ENCODE peak calls at places on chromosomes 12 and 14, in ten cellular contexts. T, R, K, L, F, W, Q, B, A and U are unnamed samples.

GRCh38 chr14:75258079-75258802 is 20.4 kb upstream of the FOS start:
- DNase-seq in T (no peak), R (peak), K (peak), L (no peak), F (no peak), W (peak), Q (peak), B (peak), A (peak), U (no peak)

GRCh38 chr14:100856056-100856950 is 30.4 kb downstream of the MEG3 start:
- DNase-seq in T (no peak), R (no peak), K (no peak), L (no peak), F (no peak), W (no peak), Q (no peak), B (no peak), A (no peak), U (no peak)

GRCh38 chr12:113244015-113244983 is 23.0 kb downstream of the TPCN1 start:
- DNase-seq in T (no peak), R (no peak), K (peak), L (no peak), F (no peak), W (peak), Q (peak), B (no peak), A (peak), U (no peak)

GRCh38 chr12:113924341-113924740 is 41.8 kb downstream of the RBM19 start:
- DNase-seq in T (no peak), R (no peak), K (no peak), L (no peak), F (no peak), W (no peak), Q (no peak), B (no peak), A (no peak), U (no peak)

GRCh38 chr12:127903146-127903545 is 363.8 kb upstream of the TMEM132C start:
- DNase-seq in T (no peak), R (peak), K (no peak), L (peak), F (peak), W (no peak), Q (no peak), B (no peak), A (no peak), U (no peak)

GRCh38 chr12:462936-463705 is 3.4 kb downstream of the B4GALNT3 start:
- DNase-seq in T (no peak), R (no peak), K (no peak), L (no peak), F (no peak), W (no peak), Q (no peak), B (no peak), A (peak), U (no peak)

GRCh38 chr12:93662961-93663728 is 14.0 kb upstream of the CRADD start:
- DNase-seq in T (no peak), R (no peak), K (no peak), L (no peak), F (no peak), W (peak), Q (no peak), B (peak), A (no peak), U (no peak)

GRCh38 chr12:55499810-55500252 is 7.7 kb downstream of the OR6C68 start:
- DNase-seq in T (no peak), R (no peak), K (no peak), L (peak), F (no peak), W (no peak), Q (no peak), B (no peak), A (no peak), U (peak)

GRCh38 chr14:103294091-103294490 is 39.9 kb upstream of the EIF5 start:
- DNase-seq in T (no peak), R (no peak), K (no peak), L (no peak), F (no peak), W (no peak), Q (no peak), B (no peak), A (no peak), U (no peak)

GRCh38 chr12:86931714-86932113 is 675.5 kb upstream of the MGAT4C start:
- DNase-seq in T (no peak), R (no peak), K (no peak), L (no peak), F (no peak), W (no peak), Q (no peak), B (no peak), A (no peak), U (no peak)

GRCh38 chr14:97178781-97179180 is 381.6 kb downstream of the VRK1 start:
- DNase-seq in T (no peak), R (no peak), K (no peak), L (no peak), F (no peak), W (no peak), Q (no peak), B (no peak), A (no peak), U (peak)

GRCh38 chr12:68321140-68321539 is 11.0 kb downstream of the MDM1 start:
- DNase-seq in T (no peak), R (no peak), K (no peak), L (no peak), F (no peak), W (no peak), Q (no peak), B (no peak), A (no peak), U (no peak)

GRCh38 chr12:124294686-124295315 is at the start of gene RFLNA:
- DNase-seq in T (no peak), R (no peak), K (no peak), L (peak), F (peak), W (no peak), Q (no peak), B (no peak), A (peak), U (no peak)

GRCh38 chr14:68880581-68881105 is 87.8 kb upstream of the ZFP36L1 start:
- DNase-seq in T (no peak), R (no peak), K (no peak), L (no peak), F (no peak), W (no peak), Q (no peak), B (no peak), A (no peak), U (no peak)

GRCh38 chr14:95815226-95815690 is 61.4 kb upstream of the TUNAR start:
- DNase-seq in T (no peak), R (no peak), K (no peak), L (peak), F (peak), W (no peak), Q (no peak), B (no peak), A (no peak), U (no peak)

GRCh38 chr14:36942522-36943245 is 229.7 kb downstream of the SLC25A21 start:
- DNase-seq in T (no peak), R (peak), K (no peak), L (no peak), F (no peak), W (no peak), Q (no peak), B (peak), A (no peak), U (no peak)

GRCh38 chr12:122834921-122835692 is at the start of gene HIP1R:
- DNase-seq in T (no peak), R (peak), K (peak), L (peak), F (peak), W (peak), Q (no peak), B (no peak), A (peak), U (peak)

GRCh38 chr12:53221203-53222076 is 10.6 kb downstream of the RARG start:
- DNase-seq in T (no peak), R (peak), K (peak), L (peak), F (peak), W (peak), Q (peak), B (peak), A (peak), U (no peak)

GRCh38 chr14:95387826-95388445 is 68.2 kb upstream of the CLMN start:
- DNase-seq in T (no peak), R (no peak), K (no peak), L (no peak), F (no peak), W (no peak), Q (no peak), B (no peak), A (no peak), U (no peak)

GRCh38 chr12:66960704-66961690 is 282.1 kb upstream of the GRIP1 start:
- DNase-seq in T (no peak), R (peak), K (no peak), L (no peak), F (peak), W (no peak), Q (no peak), B (no peak), A (no peak), U (no peak)

GRCh38 chr14:23008836-23009235 is 1.1 kb downstream of the C14orf93 start:
- DNase-seq in T (no peak), R (peak), K (no peak), L (no peak), F (no peak), W (no peak), Q (no peak), B (no peak), A (no peak), U (peak)

GRCh38 chr14:64848239-64848638 is 31.5 kb downstream of the SPTB start:
- DNase-seq in T (no peak), R (no peak), K (no peak), L (no peak), F (no peak), W (no peak), Q (no peak), B (no peak), A (no peak), U (no peak)

GRCh38 chr12:32603858-32604257 is 75.2 kb upstream of the DNM1L start:
- DNase-seq in T (no peak), R (peak), K (no peak), L (no peak), F (no peak), W (no peak), Q (no peak), B (peak), A (no peak), U (no peak)

GRCh38 chr12:51921017-51921725 is 13.9 kb downstream of the ACVRL1 start:
- DNase-seq in T (no peak), R (no peak), K (no peak), L (peak), F (peak), W (no peak), Q (no peak), B (no peak), A (no peak), U (no peak)

GRCh38 chr12:13000935-13001724 is 1.1 kb upstream of the HEBP1 start:
- DNase-seq in T (no peak), R (peak), K (peak), L (peak), F (peak), W (peak), Q (peak), B (peak), A (peak), U (no peak)

GRCh38 chr14:78593949-78594348 is 423.8 kb downstream of the NRXN3 start:
- DNase-seq in T (no peak), R (no peak), K (no peak), L (no peak), F (no peak), W (no peak), Q (no peak), B (no peak), A (no peak), U (no peak)

GRCh38 chr14:65478017-65478416 is 65.5 kb downstream of the FUT8 start:
- DNase-seq in T (no peak), R (no peak), K (no peak), L (no peak), F (no peak), W (no peak), Q (no peak), B (no peak), A (no peak), U (no peak)

GRCh38 chr14:94011795-94012194 is 14.3 kb upstream of the OTUB2 start:
- DNase-seq in T (no peak), R (peak), K (no peak), L (peak), F (no peak), W (no peak), Q (no peak), B (no peak), A (no peak), U (peak)

GRCh38 chr14:103393687-103394626 is 8.7 kb downstream of the MARK3 start:
- DNase-seq in T (no peak), R (peak), K (no peak), L (peak), F (peak), W (peak), Q (no peak), B (peak), A (no peak), U (peak)

GRCh38 chr14:38828183-38828877 is 274.7 kb downstream of the SEC23A start:
- DNase-seq in T (no peak), R (no peak), K (no peak), L (no peak), F (no peak), W (no peak), Q (no peak), B (no peak), A (no peak), U (peak)

GRCh38 chr12:86621957-86622356 is 365.8 kb upstream of the MGAT4C start:
- DNase-seq in T (no peak), R (no peak), K (no peak), L (no peak), F (no peak), W (no peak), Q (no peak), B (no peak), A (no peak), U (no peak)

GRCh38 chr12:64968989-64969819 is 144.8 kb downstream of the TBC1D30 start:
- DNase-seq in T (peak), R (peak), K (no peak), L (no peak), F (peak), W (no peak), Q (no peak), B (no peak), A (no peak), U (no peak)

GRCh38 chr14:59377991-59378720 is 87.0 kb downstream of the GPR135 start:
- DNase-seq in T (no peak), R (no peak), K (no peak), L (no peak), F (no peak), W (no peak), Q (peak), B (no peak), A (no peak), U (no peak)

GRCh38 chr12:79296128-79296527 is 394.6 kb downstream of the PAWR start:
- DNase-seq in T (no peak), R (no peak), K (no peak), L (no peak), F (no peak), W (no peak), Q (no peak), B (peak), A (no peak), U (no peak)

GRCh38 chr12:79296871-79297270 is 393.9 kb downstream of the PAWR start:
- DNase-seq in T (no peak), R (no peak), K (no peak), L (no peak), F (no peak), W (no peak), Q (no peak), B (no peak), A (no peak), U (no peak)

GRCh38 chr12:79298511-79298910 is 392.3 kb downstream of the PAWR start:
- DNase-seq in T (no peak), R (no peak), K (no peak), L (no peak), F (no peak), W (no peak), Q (no peak), B (peak), A (no peak), U (no peak)

GRCh38 chr12:79294590-79294989 is 396.2 kb downstream of the PAWR start:
- DNase-seq in T (no peak), R (no peak), K (no peak), L (no peak), F (no peak), W (no peak), Q (no peak), B (no peak), A (no peak), U (no peak)

DNA sequence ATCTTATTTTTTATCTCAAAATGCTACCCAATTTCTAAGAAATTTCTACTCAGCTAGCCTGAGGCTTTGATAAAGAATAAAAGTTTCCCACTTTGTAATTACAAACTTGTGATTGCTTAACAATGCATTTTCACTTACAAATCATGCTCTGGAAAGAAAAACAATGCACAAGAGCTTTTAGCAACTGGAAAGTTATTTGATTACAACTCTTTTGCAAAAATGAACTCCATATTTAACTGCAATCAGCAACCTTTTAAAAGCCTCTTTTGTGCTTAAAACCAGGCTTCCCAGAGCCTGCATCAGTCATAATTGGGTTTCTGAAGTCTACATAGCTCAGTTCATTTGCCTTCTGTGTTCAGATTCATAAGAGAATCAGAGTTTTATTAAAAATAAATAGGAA is 395.2 kb downstream of the PAWR start:
- DNase-seq in T (no peak), R (no peak), K (no peak), L (no peak), F (no peak), W (no peak), Q (no peak), B (no peak), A (no peak), U (no peak)
- H3K4me3 ChIP-seq in T (no peak), R (no peak), K (no peak), L (no peak), F (no peak), W (no peak), Q (no peak), B (no peak), A (no peak), U (no peak)

DNA sequence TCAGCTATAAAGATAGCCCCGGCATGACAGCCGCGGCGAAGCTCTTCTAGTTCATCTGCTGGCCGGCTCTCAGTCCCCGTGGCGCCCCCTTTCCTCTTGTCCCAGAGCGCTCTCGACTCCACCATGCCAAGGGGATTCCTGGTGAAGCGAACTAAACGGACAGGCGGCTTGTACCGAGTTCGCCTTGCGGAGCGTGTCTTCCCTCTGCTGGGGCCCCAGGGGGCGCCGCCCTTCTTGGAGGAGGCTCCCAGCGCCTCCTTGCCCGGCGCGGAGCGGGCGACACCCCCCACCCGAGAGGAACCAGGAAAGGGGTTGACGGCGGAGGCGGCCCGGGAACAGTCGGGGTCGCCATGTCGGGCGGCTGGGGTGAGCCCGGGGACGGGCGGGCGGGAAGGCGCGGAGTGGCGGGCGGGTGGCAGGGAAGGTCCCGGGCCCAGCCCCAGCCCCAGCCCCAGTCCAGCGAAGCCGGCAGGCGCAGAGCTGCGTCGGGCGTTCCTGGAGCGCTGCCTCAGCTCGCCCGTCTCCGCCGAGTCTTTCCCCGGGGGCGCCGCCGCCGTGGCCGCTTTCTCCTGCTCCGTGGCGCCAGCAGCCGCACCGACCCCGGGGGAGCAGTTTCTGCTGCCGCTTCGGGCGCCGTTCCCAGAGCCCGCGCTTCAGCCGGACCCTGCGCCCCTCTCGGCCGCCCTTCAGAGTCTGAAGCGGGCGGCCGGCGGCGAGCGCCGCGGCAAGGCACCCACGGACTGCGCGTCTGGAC is at the start of gene INSM2:
- DNase-seq in T (no peak), R (no peak), K (peak), L (no peak), F (peak), W (no peak), Q (no peak), B (peak), A (no peak), U (peak)
- H3K4me3 ChIP-seq in T (peak), R (peak), K (peak), L (peak), F (peak), W (no peak), Q (peak), B (peak), A (peak), U (peak)

GRCh38 chr12:91618281-91618680 is 435.7 kb upstream of the DCN start:
- DNase-seq in T (no peak), R (no peak), K (no peak), L (no peak), F (no peak), W (no peak), Q (no peak), B (no peak), A (no peak), U (no peak)
- H3K4me3 ChIP-seq in T (no peak), R (no peak), K (no peak), L (no peak), F (no peak), W (no peak), Q (no peak), B (no peak), A (no peak), U (no peak)

GRCh38 chr12:54388214-54389138 is 3.9 kb upstream of the ZNF385A start:
- DNase-seq in T (peak), R (no peak), K (no peak), L (peak), F (no peak), W (no peak), Q (no peak), B (no peak), A (no peak), U (peak)

GRCh38 chr12:54389139-54389508 is 4.6 kb upstream of the ZNF385A start:
- DNase-seq in T (no peak), R (no peak), K (no peak), L (no peak), F (no peak), W (no peak), Q (no peak), B (no peak), A (no peak), U (no peak)

GRCh38 chr12:54385251-54385914 is 850 bp upstream of the ZNF385A start:
- DNase-seq in T (no peak), R (no peak), K (no peak), L (no peak), F (peak), W (no peak), Q (no peak), B (no peak), A (no peak), U (no peak)

GRCh38 chr12:54384591-54385041 is at the start of gene ZNF385A:
- DNase-seq in T (no peak), R (no peak), K (no peak), L (no peak), F (no peak), W (no peak), Q (no peak), B (no peak), A (no peak), U (no peak)

GRCh38 chr12:54386781-54387467 is 2.4 kb upstream of the ZNF385A start:
- DNase-seq in T (no peak), R (no peak), K (no peak), L (no peak), F (no peak), W (no peak), Q (no peak), B (no peak), A (no peak), U (no peak)
- H3K4me3 ChIP-seq in T (no peak), R (no peak), K (no peak), L (no peak), F (peak), W (no peak), Q (no peak), B (no peak), A (no peak), U (no peak)

DNA sequence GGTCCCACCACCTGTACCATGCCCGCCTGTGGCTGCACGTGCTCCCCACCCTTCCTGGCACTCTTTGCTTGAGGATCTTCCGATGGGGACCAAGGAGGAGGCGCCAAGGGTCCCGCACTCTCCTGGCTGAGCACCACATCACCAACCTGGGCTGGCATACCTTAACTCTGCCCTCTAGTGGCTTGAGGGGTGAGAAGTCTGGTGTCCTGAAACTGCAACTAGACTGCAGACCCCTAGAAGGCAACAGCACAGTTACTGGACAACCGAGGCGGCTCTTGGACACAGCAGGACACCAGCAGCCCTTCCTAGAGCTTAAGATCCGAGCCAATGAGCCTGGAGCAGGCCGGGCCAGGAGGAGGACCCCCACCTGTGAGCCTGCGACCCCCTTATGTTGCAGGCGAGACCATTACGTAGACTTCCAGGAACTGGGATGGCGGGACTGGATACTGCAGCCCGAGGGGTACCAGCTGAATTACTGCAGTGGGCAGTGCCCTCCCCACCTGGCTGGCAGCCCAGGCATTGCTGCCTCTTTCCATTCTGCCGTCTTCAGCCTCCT is 1.1 kb downstream of the INHBE start:
- DNase-seq in T (no peak), R (peak), K (no peak), L (peak), F (peak), W (no peak), Q (no peak), B (peak), A (no peak), U (peak)
- H3K4me3 ChIP-seq in T (no peak), R (peak), K (no peak), L (no peak), F (peak), W (no peak), Q (no peak), B (no peak), A (no peak), U (no peak)

GRCh38 chr12:27782481-27782880 is 2.4 kb upstream of the MANSC4 start:
- DNase-seq in T (no peak), R (no peak), K (no peak), L (no peak), F (no peak), W (no peak), Q (no peak), B (no peak), A (no peak), U (no peak)
- H3K4me3 ChIP-seq in T (peak), R (no peak), K (no peak), L (no peak), F (peak), W (no peak), Q (no peak), B (no peak), A (peak), U (no peak)